ENCODE peak calls at places on chromosomes 2 and 18, in five cellular contexts. T is omental fat pad, U is endothelial cell, A is fibroblast of villous mesenchyme, E is NCI-H1694. F is an unnamed sample.

GRCh38 chr2:241858206-241859016 is at the start of gene PDCD1:
- DNase-seq in T (no peak), U (peak; percentile 4), A (no peak), E (peak; percentile 48), F (no peak)

GRCh38 chr2:178479758-178480226 is 465 bp upstream of the PLEKHA3 start:
- DNase-seq in T (peak; percentile 88), U (no peak), A (no peak), E (no peak), F (no peak)

GRCh38 chr2:188473306-188473705 is 181.6 kb downstream of the GULP1 start:
- DNase-seq in T (no peak), U (no peak), A (no peak), E (no peak), F (no peak)

GRCh38 chr18:77671456-77672167 is 422.0 kb downstream of the GALR1 start:
- DNase-seq in T (no peak), U (no peak), A (no peak), E (no peak), F (no peak)

GRCh38 chr2:68428132-68428531 is 39.0 kb downstream of the FBXO48 start:
- DNase-seq in T (no peak), U (no peak), A (peak; percentile 10), E (no peak), F (no peak)

GRCh38 chr2:127428815-127429109 is 10.5 kb downstream of the PROC start:
- DNase-seq in T (no peak), U (no peak), A (no peak), E (no peak), F (no peak)

GRCh38 chr2:43345391-43345813 is 119.0 kb upstream of the ZFP36L2 start:
- DNase-seq in T (no peak), U (no peak), A (no peak), E (no peak), F (no peak)

GRCh38 chr2:118805061-118805690 is 42.3 kb downstream of the EN1 start:
- DNase-seq in T (no peak), U (no peak), A (no peak), E (no peak), F (no peak)

GRCh38 chr2:189285962-189286648 is 106.5 kb upstream of the COL5A2 start:
- DNase-seq in T (no peak), U (no peak), A (peak; percentile 96), E (no peak), F (peak; percentile 97)

GRCh38 chr2:196337618-196337953 is 166.2 kb upstream of the STK17B start:
- DNase-seq in T (no peak), U (no peak), A (no peak), E (no peak), F (no peak)

GRCh38 chr2:68043719-68044498 is 18.9 kb downstream of the C1D start:
- DNase-seq in T (no peak), U (no peak), A (peak; percentile 39), E (no peak), F (peak; percentile 86)

GRCh38 chr2:219769044-219770030 is 141.9 kb downstream of the SLC4A3 start:
- DNase-seq in T (no peak), U (no peak), A (no peak), E (no peak), F (no peak)

GRCh38 chr18:48191494-48191893 is 217.7 kb downstream of the ZBTB7C start:
- DNase-seq in T (no peak), U (no peak), A (no peak), E (no peak), F (no peak)

GRCh38 chr2:152504618-152505017 is 169.6 kb downstream of the FMNL2 start:
- DNase-seq in T (no peak), U (no peak), A (peak; percentile 34), E (no peak), F (peak; percentile 48)

GRCh38 chr2:102872388-102872787 is 110.6 kb downstream of the TMEM182 start:
- DNase-seq in T (no peak), U (no peak), A (no peak), E (no peak), F (no peak)

GRCh38 chr2:20302019-20302418 is 48.6 kb downstream of the PUM2 start:
- DNase-seq in T (no peak), U (no peak), A (no peak), E (no peak), F (no peak)

GRCh38 chr2:141348481-141348880 is 782.3 kb downstream of the LRP1B start:
- DNase-seq in T (no peak), U (no peak), A (peak; percentile 36), E (no peak), F (no peak)

GRCh38 chr2:234496442-234496834 is 443 bp downstream of the ARL4C start:
- DNase-seq in T (no peak), U (peak; percentile 22), A (no peak), E (no peak), F (no peak)

F was measured in mesenchymal stem cell.